ENCODE peak calls at places on chromosomes 6 and 20, in seven cellular contexts. R, U, W, B, V, F and E are unnamed samples.
A peak's percentile ranks its signal among the peaks of the same experiment; 100 is the strongest.

GRCh38 chr6:149387787-149388512 is 12.1 kb upstream of the SUMO4 start:
- DNase-seq in R (no peak), U (no peak), W (peak; percentile 34), B (no peak), V (no peak), F (no peak), E (no peak)

GRCh38 chr6:14709066-14709670 is 536.7 kb upstream of the JARID2 start:
- DNase-seq in R (no peak), U (no peak), W (no peak), B (no peak), V (no peak), F (no peak), E (no peak)

GRCh38 chr6:30965140-30965601 is 18.3 kb upstream of the MUC21 start:
- DNase-seq in R (no peak), U (no peak), W (no peak), B (no peak), V (no peak), F (no peak), E (no peak)

GRCh38 chr20:40754372-40754943 is 65.4 kb upstream of the MAFB start:
- DNase-seq in R (no peak), U (no peak), W (no peak), B (no peak), V (no peak), F (no peak), E (no peak)

GRCh38 chr6:154284313-154284853 is 72.2 kb downstream of the IPCEF1 start:
- DNase-seq in R (no peak), U (no peak), W (no peak), B (no peak), V (no peak), F (no peak), E (no peak)

GRCh38 chr20:45322952-45323383 is 14.9 kb upstream of the MATN4 start:
- DNase-seq in R (no peak), U (peak; percentile 50), W (peak; percentile 58), B (no peak), V (peak; percentile 70), F (peak; percentile 58), E (no peak)

GRCh38 chr20:64261138-64261537 is 5.6 kb downstream of the PCMTD2 start:
- DNase-seq in R (no peak), U (peak; percentile 79), W (no peak), B (no peak), V (no peak), F (no peak), E (no peak)

GRCh38 chr6:8108031-8108660 is 5.8 kb upstream of the EEF1E1 start:
- DNase-seq in R (no peak), U (peak; percentile 31), W (no peak), B (no peak), V (peak; percentile 29), F (no peak), E (no peak)

GRCh38 chr20:3724356-3724755 is 8.1 kb upstream of the HSPA12B start:
- DNase-seq in R (no peak), U (no peak), W (no peak), B (no peak), V (no peak), F (no peak), E (no peak)

GRCh38 chr6:39051399-39052122 is 3.0 kb downstream of the GLP1R start:
- DNase-seq in R (no peak), U (no peak), W (no peak), B (no peak), V (peak; percentile 78), F (no peak), E (no peak)

GRCh38 chr6:165159459-165159858 is 149.9 kb downstream of the C6orf118 start:
- DNase-seq in R (no peak), U (no peak), W (no peak), B (no peak), V (no peak), F (no peak), E (no peak)

GRCh38 chr6:20879526-20879925 is 345.3 kb downstream of the CDKAL1 start:
- DNase-seq in R (no peak), U (no peak), W (no peak), B (no peak), V (peak; percentile 21), F (peak; percentile 7), E (no peak)

GRCh38 chr20:51800769-51801219 is 1.5 kb downstream of the SALL4 start:
- DNase-seq in R (peak; percentile 13), U (peak; percentile 12), W (peak; percentile 27), B (no peak), V (peak; percentile 44), F (peak; percentile 51), E (no peak)

GRCh38 chr6:14196029-14196428 is 78.5 kb downstream of the CD83 start:
- DNase-seq in R (no peak), U (no peak), W (no peak), B (no peak), V (no peak), F (no peak), E (no peak)

GRCh38 chr20:32975698-32976674 is 28.2 kb downstream of the SUN5 start:
- DNase-seq in R (no peak), U (peak; percentile 75), W (no peak), B (no peak), V (no peak), F (no peak), E (no peak)

GRCh38 chr6:41428995-41429417 is 93.6 kb downstream of the NCR2 start:
- DNase-seq in R (no peak), U (no peak), W (no peak), B (no peak), V (peak; percentile 17), F (no peak), E (no peak)

GRCh38 chr6:144033816-144034540 is 25.9 kb upstream of the PLAGL1 start:
- DNase-seq in R (no peak), U (no peak), W (no peak), B (no peak), V (no peak), F (no peak), E (no peak)

GRCh38 chr20:48283470-48284110 is 498.3 kb upstream of the SULF2 start:
- DNase-seq in R (no peak), U (no peak), W (peak; percentile 41), B (no peak), V (peak; percentile 91), F (no peak), E (no peak)

GRCh38 chr6:47097092-47097945 is 55.2 kb upstream of the ADGRF1 start:
- DNase-seq in R (peak; percentile 40), U (peak; percentile 75), W (peak; percentile 78), B (no peak), V (peak; percentile 78), F (peak; percentile 80), E (peak; percentile 19)

GRCh38 chr6:159431750-159432149 is 261.3 kb downstream of the SOD2 start:
- DNase-seq in R (no peak), U (no peak), W (no peak), B (no peak), V (no peak), F (no peak), E (no peak)

GRCh38 chr6:39769012-39769411 is 23.2 kb upstream of the DAAM2 start:
- DNase-seq in R (no peak), U (no peak), W (no peak), B (no peak), V (no peak), F (no peak), E (no peak)

GRCh38 chr20:57008217-57008616 is 258.2 kb downstream of the BMP7 start:
- DNase-seq in R (no peak), U (no peak), W (no peak), B (no peak), V (no peak), F (no peak), E (no peak)

GRCh38 chr20:35663516-35663812 is 1.2 kb downstream of the CPNE1 start:
- DNase-seq in R (no peak), U (no peak), W (no peak), B (no peak), V (no peak), F (no peak), E (no peak)

GRCh38 chr20:35663813-35664543 is 722 bp downstream of the CPNE1 start:
- DNase-seq in R (peak; percentile 10), U (peak; percentile 87), W (peak; percentile 53), B (peak; percentile 41), V (peak; percentile 61), F (peak; percentile 67), E (no peak)

GRCh38 chr20:35669221-35669620 is 4.5 kb upstream of the CPNE1 start:
- DNase-seq in R (no peak), U (no peak), W (no peak), B (no peak), V (no peak), F (no peak), E (no peak)

GRCh38 chr20:35664544-35665206 is at the start of the genes CPNE1 and RBM12:
- DNase-seq in R (peak; percentile 87), U (peak; percentile 95), W (peak; percentile 87), B (peak; percentile 90), V (peak; percentile 97), F (peak; percentile 94), E (peak; percentile 93)

DNA sequence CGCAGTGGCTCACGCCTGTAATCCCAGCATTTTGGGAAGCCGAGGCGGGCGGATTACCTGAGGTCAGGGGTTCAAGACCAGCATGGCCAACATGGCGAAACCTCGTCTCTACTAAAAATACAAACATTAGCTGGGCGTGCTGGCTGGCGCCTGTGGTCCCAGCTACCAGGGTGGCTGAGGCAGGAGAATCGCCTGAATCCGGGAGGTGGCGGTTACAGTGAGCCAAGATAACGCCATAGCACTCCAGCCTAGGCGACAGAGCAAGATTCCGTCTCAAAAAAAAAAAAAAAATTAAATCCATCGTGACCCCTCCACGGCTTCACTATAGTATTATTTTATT is 1.2 kb upstream of the CPNE1 start:
- DNase-seq in R (no peak), U (no peak), W (no peak), B (no peak), V (no peak), F (no peak), E (no peak)
- TF ChIP-seq CTCF in R (no peak), U (no peak), W (no peak), B (no peak), V (no peak), F (no peak), E (no peak)

GRCh38 chr20:23783447-23783846 is 32.7 kb upstream of the CST1 start:
- DNase-seq in R (no peak), U (no peak), W (no peak), B (no peak), V (no peak), F (no peak), E (no peak)

GRCh38 chr20:23782366-23782983 is 31.7 kb upstream of the CST1 start:
- DNase-seq in R (no peak), U (no peak), W (no peak), B (no peak), V (peak; percentile 23), F (peak; percentile 26), E (no peak)
- TF ChIP-seq CTCF in R (peak; percentile 62), U (peak; percentile 48), W (no peak), B (peak; percentile 31), V (no peak), F (peak; percentile 67), E (peak; percentile 13)

DNA sequence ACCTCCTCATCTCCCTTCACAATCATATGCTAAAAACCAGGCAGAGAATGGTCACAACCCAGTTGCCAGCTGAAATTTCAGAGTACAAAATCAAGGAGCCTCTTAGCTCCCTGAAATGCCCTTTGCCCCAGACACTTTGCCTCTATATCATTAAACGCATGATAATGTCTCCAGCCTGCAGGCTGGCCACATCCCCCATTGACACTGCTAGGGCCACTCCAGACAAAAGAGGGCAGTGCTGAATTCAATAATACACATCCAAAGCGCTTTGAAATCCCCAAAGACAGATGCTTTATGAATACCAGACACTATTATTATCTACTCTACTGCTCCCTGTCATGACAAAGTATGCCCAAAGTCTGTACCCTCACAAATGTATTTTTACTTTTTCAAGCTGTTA is 348.3 kb upstream of the POU3F2 start:
- DNase-seq in R (no peak), U (peak; percentile 39), W (no peak), B (no peak), V (no peak), F (peak; percentile 17), E (no peak)
- TF ChIP-seq CTCF in R (no peak), U (peak; percentile 50), W (no peak), B (no peak), V (no peak), F (no peak), E (no peak)

GRCh38 chr6:37435816-37436215 is 2.8 kb downstream of the CMTR1 start:
- DNase-seq in R (no peak), U (no peak), W (no peak), B (no peak), V (no peak), F (no peak), E (no peak)
- TF ChIP-seq CTCF in R (no peak), U (peak; percentile 12), W (no peak), B (no peak), V (no peak), F (no peak), E (peak; percentile 36)